ENCODE peak calls at places on chromosomes 6 and 20, in seven cellular contexts. One of them, this sample, is unnamed.
A peak's percentile ranks its signal among the peaks of the same experiment; 100 is the strongest.

GRCh38 chr6:22029169-22029568 is 267.7 kb downstream of the PRL start:
- DNase-seq in neural crest cell: no peak
- DNase-seq in right cardiac atrium: no peak
- DNase-seq in left cardiac atrium: no peak
- DNase-seq in psoas muscle: no peak
- DNase-seq in ureter: no peak
- DNase-seq in H7: no peak
- DNase-seq in this sample: no peak

GRCh38 chr20:31440012-31440659 is at the start of gene DEFB123:
- DNase-seq in neural crest cell: no peak
- DNase-seq in right cardiac atrium: no peak
- DNase-seq in left cardiac atrium: no peak
- DNase-seq in psoas muscle: no peak
- DNase-seq in ureter: no peak
- DNase-seq in H7: no peak
- DNase-seq in this sample: no peak

GRCh38 chr6:33209856-33210255 is 1.6 kb downstream of the RING1 start:
- DNase-seq in neural crest cell: no peak
- DNase-seq in right cardiac atrium: no peak
- DNase-seq in left cardiac atrium: no peak
- DNase-seq in psoas muscle: no peak
- DNase-seq in ureter: no peak
- DNase-seq in H7: peak; percentile 18
- DNase-seq in this sample: no peak

GRCh38 chr6:157813757-157814455 is 9.1 kb upstream of the SNX9 start:
- DNase-seq in neural crest cell: no peak
- DNase-seq in right cardiac atrium: no peak
- DNase-seq in left cardiac atrium: no peak
- DNase-seq in psoas muscle: no peak
- DNase-seq in ureter: no peak
- DNase-seq in H7: no peak
- DNase-seq in this sample: no peak

GRCh38 chr6:155377061-155377460 is 62.8 kb upstream of the TFB1M start:
- DNase-seq in neural crest cell: no peak
- DNase-seq in right cardiac atrium: no peak
- DNase-seq in left cardiac atrium: no peak
- DNase-seq in psoas muscle: no peak
- DNase-seq in ureter: no peak
- DNase-seq in H7: no peak
- DNase-seq in this sample: no peak

GRCh38 chr20:21520702-21521595 is 7.1 kb upstream of the NKX2-2 start:
- DNase-seq in neural crest cell: peak; percentile 7
- DNase-seq in right cardiac atrium: no peak
- DNase-seq in left cardiac atrium: no peak
- DNase-seq in psoas muscle: no peak
- DNase-seq in ureter: no peak
- DNase-seq in H7: peak; percentile 87
- DNase-seq in this sample: no peak

GRCh38 chr6:91097316-91097878 is 510.5 kb upstream of the MAP3K7 start:
- DNase-seq in neural crest cell: no peak
- DNase-seq in right cardiac atrium: peak; percentile 39
- DNase-seq in left cardiac atrium: peak; percentile 21
- DNase-seq in psoas muscle: no peak
- DNase-seq in ureter: no peak
- DNase-seq in H7: no peak
- DNase-seq in this sample: no peak

GRCh38 chr6:7974932-7975763 is 64.6 kb upstream of the TXNDC5 start:
- DNase-seq in neural crest cell: no peak
- DNase-seq in right cardiac atrium: peak; percentile 89
- DNase-seq in left cardiac atrium: peak; percentile 91
- DNase-seq in psoas muscle: peak; percentile 75
- DNase-seq in ureter: peak; percentile 80
- DNase-seq in H7: no peak
- DNase-seq in this sample: no peak

GRCh38 chr6:63997217-63997616 is 361.6 kb downstream of the PHF3 start:
- DNase-seq in neural crest cell: no peak
- DNase-seq in right cardiac atrium: no peak
- DNase-seq in left cardiac atrium: no peak
- DNase-seq in psoas muscle: no peak
- DNase-seq in ureter: no peak
- DNase-seq in H7: no peak
- DNase-seq in this sample: no peak

GRCh38 chr6:33988121-33989015 is 157.5 kb downstream of the GRM4 start:
- DNase-seq in neural crest cell: no peak
- DNase-seq in right cardiac atrium: no peak
- DNase-seq in left cardiac atrium: no peak
- DNase-seq in psoas muscle: no peak
- DNase-seq in ureter: peak; percentile 47
- DNase-seq in H7: no peak
- DNase-seq in this sample: peak; percentile 37

GRCh38 chr6:73798592-73798991 is 102.6 kb downstream of the CD109 start:
- DNase-seq in neural crest cell: no peak
- DNase-seq in right cardiac atrium: peak; percentile 14
- DNase-seq in left cardiac atrium: peak; percentile 47
- DNase-seq in psoas muscle: peak; percentile 27
- DNase-seq in ureter: peak; percentile 51
- DNase-seq in H7: peak; percentile 9
- DNase-seq in this sample: no peak

GRCh38 chr6:42079941-42080464 is 29.7 kb downstream of the TAF8 start:
- DNase-seq in neural crest cell: no peak
- DNase-seq in right cardiac atrium: no peak
- DNase-seq in left cardiac atrium: no peak
- DNase-seq in psoas muscle: no peak
- DNase-seq in ureter: no peak
- DNase-seq in H7: no peak
- DNase-seq in this sample: no peak

GRCh38 chr6:50113114-50113857 is 63.6 kb upstream of the DEFB112 start:
- DNase-seq in neural crest cell: no peak
- DNase-seq in right cardiac atrium: no peak
- DNase-seq in left cardiac atrium: no peak
- DNase-seq in psoas muscle: no peak
- DNase-seq in ureter: no peak
- DNase-seq in H7: no peak
- DNase-seq in this sample: no peak

GRCh38 chr6:168320661-168321060 is 1.1 kb upstream of the DACT2 start:
- DNase-seq in neural crest cell: no peak
- DNase-seq in right cardiac atrium: no peak
- DNase-seq in left cardiac atrium: no peak
- DNase-seq in psoas muscle: no peak
- DNase-seq in ureter: peak; percentile 12
- DNase-seq in H7: no peak
- DNase-seq in this sample: no peak

GRCh38 chr6:73657201-73657600 is 3.4 kb upstream of the SLC17A5 start:
- DNase-seq in neural crest cell: no peak
- DNase-seq in right cardiac atrium: no peak
- DNase-seq in left cardiac atrium: no peak
- DNase-seq in psoas muscle: no peak
- DNase-seq in ureter: no peak
- DNase-seq in H7: no peak
- DNase-seq in this sample: no peak

GRCh38 chr20:9025643-9026042 is 43.2 kb upstream of the PLCB4 start:
- DNase-seq in neural crest cell: no peak
- DNase-seq in right cardiac atrium: no peak
- DNase-seq in left cardiac atrium: no peak
- DNase-seq in psoas muscle: no peak
- DNase-seq in ureter: no peak
- DNase-seq in H7: no peak
- DNase-seq in this sample: no peak

GRCh38 chr6:3136361-3136760 is 17.9 kb downstream of the BPHL start:
- DNase-seq in neural crest cell: no peak
- DNase-seq in right cardiac atrium: no peak
- DNase-seq in left cardiac atrium: no peak
- DNase-seq in psoas muscle: no peak
- DNase-seq in ureter: no peak
- DNase-seq in H7: no peak
- DNase-seq in this sample: no peak

GRCh38 chr6:3328145-3328544 is 69.4 kb downstream of the PSMG4 start:
- DNase-seq in neural crest cell: no peak
- DNase-seq in right cardiac atrium: no peak
- DNase-seq in left cardiac atrium: no peak
- DNase-seq in psoas muscle: no peak
- DNase-seq in ureter: no peak
- DNase-seq in H7: no peak
- DNase-seq in this sample: no peak

GRCh38 chr20:884983-885952 is 30.9 kb downstream of the ANGPT4 start:
- DNase-seq in neural crest cell: peak; percentile 28
- DNase-seq in right cardiac atrium: peak; percentile 70
- DNase-seq in left cardiac atrium: peak; percentile 66
- DNase-seq in psoas muscle: no peak
- DNase-seq in ureter: peak; percentile 59
- DNase-seq in H7: peak; percentile 91
- DNase-seq in this sample: peak; percentile 54

GRCh38 chr6:36692220-36692619 is 5.4 kb upstream of the RAB44 start:
- DNase-seq in neural crest cell: no peak
- DNase-seq in right cardiac atrium: no peak
- DNase-seq in left cardiac atrium: no peak
- DNase-seq in psoas muscle: no peak
- DNase-seq in ureter: no peak
- DNase-seq in H7: no peak
- DNase-seq in this sample: no peak

GRCh38 chr20:57282691-57283361 is 16.4 kb upstream of the BMP7 start:
- DNase-seq in neural crest cell: peak; percentile 63
- DNase-seq in right cardiac atrium: no peak
- DNase-seq in left cardiac atrium: no peak
- DNase-seq in psoas muscle: no peak
- DNase-seq in ureter: no peak
- DNase-seq in H7: no peak
- DNase-seq in this sample: no peak

GRCh38 chr6:159002432-159003160 is 2.6 kb upstream of the RSPH3 start:
- DNase-seq in neural crest cell: no peak
- DNase-seq in right cardiac atrium: no peak
- DNase-seq in left cardiac atrium: no peak
- DNase-seq in psoas muscle: peak; percentile 16
- DNase-seq in ureter: no peak
- DNase-seq in H7: no peak
- DNase-seq in this sample: no peak

GRCh38 chr20:2692886-2693285 is 306 bp downstream of the EBF4 start:
- DNase-seq in neural crest cell: no peak
- DNase-seq in right cardiac atrium: no peak
- DNase-seq in left cardiac atrium: peak; percentile 24
- DNase-seq in psoas muscle: no peak
- DNase-seq in ureter: no peak
- DNase-seq in H7: no peak
- DNase-seq in this sample: no peak

GRCh38 chr20:49344975-49345374 is 67.1 kb upstream of the ZNFX1 start:
- DNase-seq in neural crest cell: no peak
- DNase-seq in right cardiac atrium: peak; percentile 74
- DNase-seq in left cardiac atrium: peak; percentile 66
- DNase-seq in psoas muscle: peak; percentile 67
- DNase-seq in ureter: peak; percentile 56
- DNase-seq in H7: no peak
- DNase-seq in this sample: no peak

GRCh38 chr20:52572687-52573086 is 381.1 kb upstream of the ZFP64 start:
- DNase-seq in neural crest cell: no peak
- DNase-seq in right cardiac atrium: no peak
- DNase-seq in left cardiac atrium: no peak
- DNase-seq in psoas muscle: no peak
- DNase-seq in ureter: no peak
- DNase-seq in H7: no peak
- DNase-seq in this sample: no peak

GRCh38 chr6:123456836-123457235 is 179.9 kb downstream of the TRDN start:
- DNase-seq in neural crest cell: no peak
- DNase-seq in right cardiac atrium: no peak
- DNase-seq in left cardiac atrium: no peak
- DNase-seq in psoas muscle: no peak
- DNase-seq in ureter: no peak
- DNase-seq in H7: no peak
- DNase-seq in this sample: no peak

GRCh38 chr6:142821860-142822259 is 123.1 kb downstream of the HIVEP2 start:
- DNase-seq in neural crest cell: no peak
- DNase-seq in right cardiac atrium: no peak
- DNase-seq in left cardiac atrium: peak; percentile 33
- DNase-seq in psoas muscle: peak; percentile 28
- DNase-seq in ureter: no peak
- DNase-seq in H7: no peak
- DNase-seq in this sample: no peak

GRCh38 chr6:21886601-21887091 is 293.1 kb downstream of the SOX4 start:
- DNase-seq in neural crest cell: no peak
- DNase-seq in right cardiac atrium: no peak
- DNase-seq in left cardiac atrium: no peak
- DNase-seq in psoas muscle: no peak
- DNase-seq in ureter: no peak
- DNase-seq in H7: no peak
- DNase-seq in this sample: no peak

GRCh38 chr6:47245745-47246371 is 63.8 kb downstream of the TNFRSF21 start:
- DNase-seq in neural crest cell: no peak
- DNase-seq in right cardiac atrium: no peak
- DNase-seq in left cardiac atrium: no peak
- DNase-seq in psoas muscle: no peak
- DNase-seq in ureter: no peak
- DNase-seq in H7: no peak
- DNase-seq in this sample: no peak